ENCODE peak calls at places on chromosomes 12 and 14, in nine cellular contexts. K is OCI-LY7, P is GM12878, S is kidney, C is fibroblast of the aortic adventitia, H is heart right ventricle, J is HFFc6, A is PC-3, E is astrocyte of the spinal cord. X is an unnamed sample.

GRCh38 chr12:59715434-59715833 is 119.6 kb downstream of the SLC16A7 start:
- DNase-seq in K (no peak), P (no peak), S (no peak), C (no peak), H (no peak), J (no peak), A (no peak), E (no peak), X (no peak)

GRCh38 chr14:68922201-68922613 is 56.9 kb downstream of the ACTN1 start:
- DNase-seq in K (no peak), P (no peak), S (no peak), C (no peak), H (peak; percentile 30), J (no peak), A (no peak), E (no peak), X (no peak)

GRCh38 chr14:93999573-93999972 is 2.5 kb downstream of the CCDC197 start:
- DNase-seq in K (no peak), P (no peak), S (no peak), C (no peak), H (no peak), J (no peak), A (no peak), E (no peak), X (no peak)

GRCh38 chr12:12915654-12916053 is 24.3 kb downstream of the GPRC5A start:
- DNase-seq in K (no peak), P (no peak), S (no peak), C (no peak), H (no peak), J (no peak), A (no peak), E (no peak), X (no peak)

GRCh38 chr14:34496007-34496678 is 34.1 kb upstream of the SPTSSA start:
- DNase-seq in K (no peak), P (no peak), S (no peak), C (no peak), H (peak; percentile 32), J (no peak), A (no peak), E (no peak), X (no peak)

GRCh38 chr12:55847603-55848329 is 5.0 kb upstream of the MMP19 start:
- DNase-seq in K (no peak), P (no peak), S (peak; percentile 95), C (peak; percentile 99), H (peak; percentile 84), J (peak; percentile 99), A (peak; percentile 23), E (peak; percentile 99), X (no peak)

GRCh38 chr12:10715491-10715890 is 7.6 kb downstream of the YBX3 start:
- DNase-seq in K (no peak), P (no peak), S (no peak), C (no peak), H (no peak), J (no peak), A (no peak), E (no peak), X (no peak)

GRCh38 chr12:121858318-121858661 is 369 bp downstream of the HPD start:
- DNase-seq in K (no peak), P (no peak), S (no peak), C (no peak), H (no peak), J (no peak), A (no peak), E (no peak), X (no peak)

GRCh38 chr12:43406797-43407196 is 145.2 kb downstream of the ADAMTS20 start:
- DNase-seq in K (no peak), P (no peak), S (no peak), C (no peak), H (no peak), J (no peak), A (no peak), E (no peak), X (no peak)

GRCh38 chr12:17992002-17992656 is 97.9 kb downstream of the RERGL start:
- DNase-seq in K (peak; percentile 50), P (peak; percentile 15), S (no peak), C (peak; percentile 57), H (no peak), J (peak; percentile 30), A (peak; percentile 53), E (peak; percentile 54), X (peak; percentile 2)

GRCh38 chr12:20000229-20000869 is 368.0 kb upstream of the PDE3A start:
- DNase-seq in K (no peak), P (no peak), S (no peak), C (no peak), H (no peak), J (no peak), A (no peak), E (no peak), X (no peak)

GRCh38 chr14:101917413-101918124 is 46.8 kb upstream of the DYNC1H1 start:
- DNase-seq in K (no peak), P (no peak), S (no peak), C (no peak), H (no peak), J (no peak), A (no peak), E (peak; percentile 6), X (no peak)

GRCh38 chr14:52405314-52405713 is 91.2 kb downstream of the PTGER2 start:
- DNase-seq in K (no peak), P (no peak), S (no peak), C (no peak), H (no peak), J (no peak), A (no peak), E (no peak), X (no peak)

GRCh38 chr14:97978336-97978735 is 1181.2 kb downstream of the VRK1 start:
- DNase-seq in K (no peak), P (no peak), S (peak; percentile 91), C (peak; percentile 49), H (peak; percentile 78), J (peak; percentile 28), A (peak; percentile 68), E (peak; percentile 67), X (peak; percentile 62)
- TF ChIP-seq CTCF in K (no peak), P (no peak), S (peak; percentile 15), C (peak; percentile 16), H (peak; percentile 14), J (peak; percentile 36), A (peak; percentile 57), E (peak; percentile 41), X (peak; percentile 65)

GRCh38 chr12:16939871-16940306 is 333.9 kb upstream of the LMO3 start:
- DNase-seq in K (peak; percentile 86), P (peak; percentile 26), S (peak; percentile 41), C (peak; percentile 46), H (no peak), J (peak; percentile 61), A (peak; percentile 81), E (peak; percentile 60), X (peak; percentile 55)
- TF ChIP-seq CTCF in K (peak; percentile 99), P (peak; percentile 78), S (peak; percentile 70), C (peak; percentile 54), H (no peak), J (peak; percentile 81), A (peak; percentile 96), E (peak; percentile 71), X (peak; percentile 91)

GRCh38 chr14:87690076-87690661 is 302.8 kb downstream of the GALC start:
- DNase-seq in K (no peak), P (no peak), S (no peak), C (no peak), H (no peak), J (no peak), A (no peak), E (no peak), X (no peak)
- TF ChIP-seq CTCF in K (no peak), P (no peak), S (no peak), C (no peak), H (no peak), J (no peak), A (no peak), E (no peak), X (no peak)

GRCh38 chr12:25975179-25975578 is 16.7 kb downstream of the RASSF8 start:
- DNase-seq in K (no peak), P (no peak), S (no peak), C (no peak), H (no peak), J (no peak), A (no peak), E (no peak), X (no peak)
- TF ChIP-seq CTCF in K (no peak), P (no peak), S (no peak), C (no peak), H (no peak), J (no peak), A (no peak), E (no peak), X (no peak)

DNA sequence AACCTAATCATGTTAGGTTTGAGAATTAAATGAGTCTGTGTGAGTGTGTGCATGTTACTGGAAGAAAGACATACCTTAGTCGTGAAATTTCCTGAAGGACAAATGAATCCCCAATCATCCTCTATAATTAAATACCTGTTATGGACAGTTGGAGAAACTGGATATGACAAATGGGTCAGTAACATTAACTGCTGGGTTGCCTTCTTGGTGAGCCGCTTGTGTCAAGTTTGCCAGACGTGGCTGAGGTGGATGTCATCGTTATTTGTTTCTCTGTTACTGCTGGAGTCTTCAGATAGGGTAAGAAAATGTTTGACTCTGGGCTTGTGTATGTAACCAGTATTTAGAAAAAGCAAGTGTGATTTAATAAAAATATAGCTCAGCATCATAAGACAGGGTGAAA is 131.6 kb downstream of the CAND1 start:
- DNase-seq in K (no peak), P (no peak), S (no peak), C (no peak), H (no peak), J (no peak), A (no peak), E (no peak), X (no peak)
- TF ChIP-seq CTCF in K (no peak), P (no peak), S (no peak), C (no peak), H (no peak), J (no peak), A (no peak), E (no peak), X (no peak)

DNA sequence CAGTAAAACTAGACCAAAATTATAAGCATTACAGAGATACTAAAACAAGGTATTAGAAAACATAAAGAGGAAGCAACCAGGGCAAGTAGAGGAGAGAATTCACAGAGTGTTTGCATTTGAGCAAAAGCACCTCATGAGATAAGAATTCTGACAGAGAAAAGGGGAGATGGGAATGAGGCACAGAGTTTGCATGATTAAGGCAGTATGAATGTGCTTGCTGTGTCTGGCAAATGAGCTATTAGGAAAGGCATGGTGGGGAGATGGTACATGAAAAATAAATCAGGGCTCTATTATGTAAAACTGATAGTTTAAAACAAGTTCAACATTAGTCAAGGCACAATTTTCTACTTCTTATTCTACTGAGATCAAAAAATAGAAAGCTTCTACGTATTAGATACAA is 23.1 kb downstream of the GARIN6 start:
- DNase-seq in K (no peak), P (no peak), S (no peak), C (no peak), H (no peak), J (no peak), A (peak; percentile 11), E (peak; percentile 2), X (no peak)
- TF ChIP-seq CTCF in K (no peak), P (no peak), S (no peak), C (no peak), H (no peak), J (no peak), A (no peak), E (no peak), X (no peak)